ENCODE peak calls at places on chromosomes 4 and X, in seven cellular contexts. J, H, A, Y, D, P and W are unnamed samples.

GRCh38 chrX:115948018-115948923 is 222.3 kb upstream of the AGTR2 start:
- DNase-seq in J (no peak), H (peak), A (no peak), Y (no peak), D (no peak), P (no peak), W (peak)

GRCh38 chrX:132592880-132593279 is 104.0 kb upstream of the MBNL3 start:
- DNase-seq in J (peak), H (no peak), A (no peak), Y (no peak), D (peak), P (no peak), W (peak)

GRCh38 chr4:171928336-171928735 is 115.1 kb downstream of the GALNTL6 start:
- DNase-seq in J (no peak), H (no peak), A (no peak), Y (no peak), D (no peak), P (no peak), W (no peak)

GRCh38 chr4:38523524-38524448 is 140.2 kb upstream of the KLF3 start:
- DNase-seq in J (no peak), H (peak), A (no peak), Y (no peak), D (no peak), P (peak), W (no peak)

GRCh38 chrX:100883654-100884053 is 9.5 kb upstream of the NOX1 start:
- DNase-seq in J (peak), H (no peak), A (no peak), Y (no peak), D (no peak), P (no peak), W (no peak)

GRCh38 chrX:24619647-24620046 is 27.5 kb downstream of the PCYT1B start:
- DNase-seq in J (peak), H (no peak), A (no peak), Y (peak), D (no peak), P (no peak), W (peak)

GRCh38 chr4:7533267-7533666 is 98.5 kb upstream of the PSAPL1 start:
- DNase-seq in J (no peak), H (no peak), A (no peak), Y (no peak), D (no peak), P (no peak), W (no peak)

GRCh38 chr4:39649639-39650265 is 11.1 kb upstream of the SMIM14 start:
- DNase-seq in J (no peak), H (no peak), A (no peak), Y (no peak), D (no peak), P (no peak), W (no peak)

GRCh38 chr4:114040319-114041116 is 61.1 kb upstream of the ARSJ start:
- DNase-seq in J (no peak), H (no peak), A (no peak), Y (no peak), D (no peak), P (no peak), W (no peak)

GRCh38 chrX:123422875-123423274 is 238.8 kb downstream of the GRIA3 start:
- DNase-seq in J (no peak), H (no peak), A (no peak), Y (peak), D (peak), P (no peak), W (peak)

GRCh38 chr4:3773552-3774001 is 7.4 kb downstream of the ADRA2C start:
- DNase-seq in J (no peak), H (no peak), A (no peak), Y (no peak), D (no peak), P (no peak), W (no peak)

GRCh38 chr4:150232029-150232428 is 153.8 kb downstream of the DCLK2 start:
- DNase-seq in J (no peak), H (no peak), A (no peak), Y (no peak), D (no peak), P (no peak), W (no peak)

GRCh38 chr4:177532363-177532762 is 90.1 kb upstream of the AGA start:
- DNase-seq in J (no peak), H (no peak), A (no peak), Y (no peak), D (no peak), P (no peak), W (no peak)

GRCh38 chr4:1055721-1056590 is 44.5 kb downstream of the FGFRL1 start:
- DNase-seq in J (no peak), H (peak), A (no peak), Y (no peak), D (peak), P (peak), W (peak)

GRCh38 chrX:115582871-115583729 is 22.1 kb downstream of the PLS3 start:
- DNase-seq in J (peak), H (no peak), A (no peak), Y (no peak), D (peak), P (no peak), W (no peak)

GRCh38 chr4:159006202-159006601 is 96.7 kb upstream of the RAPGEF2 start:
- DNase-seq in J (no peak), H (no peak), A (no peak), Y (peak), D (no peak), P (no peak), W (no peak)